ENCODE peak calls at places on chromosomes 6 and 20, in nine cellular contexts. One of them, this sample, is unnamed. For H3K27me3, the result is how much of the 10 kb centered on the place peaks cover.

GRCh38 chr6:37354526-37355384 is 972 bp downstream of the RNF8 start:
- DNase-seq in heart left ventricle: peak
- DNase-seq in BE2C: peak
- DNase-seq in H9: peak
- DNase-seq in neural progenitor cell: peak
- DNase-seq in upper lobe of left lung: peak
- DNase-seq in ascending aorta: no peak
- DNase-seq in PC-3: peak
- DNase-seq in psoas muscle: peak
- DNase-seq in this sample: peak

GRCh38 chr6:105798057-105798456 is 288.1 kb upstream of the PRDM1 start:
- DNase-seq in psoas muscle: no peak
- DNase-seq in H9: no peak
- DNase-seq in upper lobe of left lung: no peak
- DNase-seq in PC-3: no peak
- DNase-seq in neural progenitor cell: no peak
- DNase-seq in BE2C: no peak
- DNase-seq in heart left ventricle: no peak
- DNase-seq in ascending aorta: no peak
- DNase-seq in this sample: no peak

GRCh38 chr6:169812257-169812644 is 60.8 kb downstream of the ERMARD start:
- DNase-seq in BE2C: no peak
- DNase-seq in ascending aorta: no peak
- DNase-seq in heart left ventricle: no peak
- DNase-seq in neural progenitor cell: no peak
- DNase-seq in H9: no peak
- DNase-seq in PC-3: no peak
- DNase-seq in psoas muscle: no peak
- DNase-seq in upper lobe of left lung: no peak
- DNase-seq in this sample: no peak

GRCh38 chr6:10140824-10141223 is 274.1 kb downstream of the TFAP2A start:
- DNase-seq in ascending aorta: no peak
- DNase-seq in upper lobe of left lung: no peak
- DNase-seq in neural progenitor cell: no peak
- DNase-seq in psoas muscle: no peak
- DNase-seq in BE2C: no peak
- DNase-seq in PC-3: peak
- DNase-seq in H9: no peak
- DNase-seq in heart left ventricle: no peak
- DNase-seq in this sample: no peak

GRCh38 chr6:158561247-158561884 is 1.5 kb downstream of the TMEM181 start:
- DNase-seq in BE2C: no peak
- DNase-seq in psoas muscle: no peak
- DNase-seq in ascending aorta: no peak
- DNase-seq in neural progenitor cell: no peak
- DNase-seq in heart left ventricle: no peak
- DNase-seq in upper lobe of left lung: no peak
- DNase-seq in PC-3: no peak
- DNase-seq in H9: no peak
- DNase-seq in this sample: no peak

GRCh38 chr20:25129428-25129827 is 47.5 kb upstream of the VSX1 start:
- DNase-seq in ascending aorta: no peak
- DNase-seq in heart left ventricle: no peak
- DNase-seq in upper lobe of left lung: no peak
- DNase-seq in H9: no peak
- DNase-seq in PC-3: no peak
- DNase-seq in neural progenitor cell: no peak
- DNase-seq in BE2C: no peak
- DNase-seq in psoas muscle: no peak
- DNase-seq in this sample: no peak

GRCh38 chr6:135426833-135427232 is 70.7 kb downstream of the AHI1 start:
- DNase-seq in H9: no peak
- DNase-seq in upper lobe of left lung: no peak
- DNase-seq in ascending aorta: no peak
- DNase-seq in BE2C: no peak
- DNase-seq in heart left ventricle: no peak
- DNase-seq in PC-3: no peak
- DNase-seq in psoas muscle: no peak
- DNase-seq in neural progenitor cell: no peak
- DNase-seq in this sample: no peak

GRCh38 chr6:122726649-122727048 is 52.9 kb upstream of the FABP7 start:
- DNase-seq in ascending aorta: no peak
- DNase-seq in upper lobe of left lung: no peak
- DNase-seq in PC-3: peak
- DNase-seq in neural progenitor cell: peak
- DNase-seq in psoas muscle: no peak
- DNase-seq in heart left ventricle: no peak
- DNase-seq in BE2C: peak
- DNase-seq in H9: peak
- DNase-seq in this sample: no peak

GRCh38 chr6:39251406-39251805 is 22.1 kb upstream of the KCNK5 start:
- DNase-seq in upper lobe of left lung: peak
- DNase-seq in PC-3: peak
- DNase-seq in heart left ventricle: no peak
- DNase-seq in H9: no peak
- DNase-seq in neural progenitor cell: no peak
- DNase-seq in BE2C: no peak
- DNase-seq in psoas muscle: no peak
- DNase-seq in ascending aorta: no peak
- DNase-seq in this sample: no peak

GRCh38 chr6:52504778-52505127 is 72.1 kb downstream of the TRAM2 start:
- DNase-seq in neural progenitor cell: no peak
- DNase-seq in H9: no peak
- DNase-seq in ascending aorta: no peak
- DNase-seq in BE2C: no peak
- DNase-seq in upper lobe of left lung: no peak
- DNase-seq in heart left ventricle: no peak
- DNase-seq in PC-3: no peak
- DNase-seq in psoas muscle: no peak
- DNase-seq in this sample: no peak

GRCh38 chr6:162261598-162261997 is 466.0 kb downstream of the PRKN start:
- DNase-seq in heart left ventricle: no peak
- DNase-seq in H9: no peak
- DNase-seq in PC-3: no peak
- DNase-seq in upper lobe of left lung: no peak
- DNase-seq in psoas muscle: no peak
- DNase-seq in ascending aorta: no peak
- DNase-seq in neural progenitor cell: no peak
- DNase-seq in BE2C: no peak
- DNase-seq in this sample: no peak

GRCh38 chr20:62170536-62170935 is 12.3 kb upstream of the MTG2 start:
- DNase-seq in heart left ventricle: no peak
- DNase-seq in ascending aorta: no peak
- DNase-seq in neural progenitor cell: no peak
- DNase-seq in BE2C: no peak
- DNase-seq in H9: no peak
- DNase-seq in upper lobe of left lung: no peak
- DNase-seq in PC-3: no peak
- DNase-seq in psoas muscle: no peak
- DNase-seq in this sample: no peak

GRCh38 chr6:87152528-87152950 is 2.8 kb upstream of the ZNF292 start:
- DNase-seq in PC-3: no peak
- DNase-seq in neural progenitor cell: peak
- DNase-seq in heart left ventricle: no peak
- DNase-seq in H9: no peak
- DNase-seq in upper lobe of left lung: no peak
- DNase-seq in BE2C: peak
- DNase-seq in psoas muscle: no peak
- DNase-seq in ascending aorta: no peak
- DNase-seq in this sample: no peak

GRCh38 chr6:26554669-26555504 is 16.7 kb downstream of the HMGN4 start:
- DNase-seq in neural progenitor cell: peak
- DNase-seq in upper lobe of left lung: no peak
- DNase-seq in H9: peak
- DNase-seq in BE2C: peak
- DNase-seq in PC-3: peak
- DNase-seq in heart left ventricle: no peak
- DNase-seq in ascending aorta: no peak
- DNase-seq in psoas muscle: peak
- DNase-seq in this sample: peak

GRCh38 chr20:54250691-54251090 is 42.8 kb downstream of the PFDN4 start:
- DNase-seq in psoas muscle: no peak
- DNase-seq in ascending aorta: no peak
- DNase-seq in neural progenitor cell: no peak
- DNase-seq in H9: no peak
- DNase-seq in PC-3: no peak
- DNase-seq in BE2C: no peak
- DNase-seq in heart left ventricle: no peak
- DNase-seq in upper lobe of left lung: no peak
- DNase-seq in this sample: no peak

GRCh38 chr20:54256202-54256601 is 48.3 kb downstream of the PFDN4 start:
- DNase-seq in H9: no peak
- DNase-seq in psoas muscle: no peak
- DNase-seq in BE2C: no peak
- DNase-seq in heart left ventricle: no peak
- DNase-seq in PC-3: no peak
- DNase-seq in neural progenitor cell: no peak
- DNase-seq in upper lobe of left lung: no peak
- DNase-seq in ascending aorta: no peak
- DNase-seq in this sample: no peak

GRCh38 chr20:54254596-54254995 is 46.7 kb downstream of the PFDN4 start:
- DNase-seq in psoas muscle: no peak
- DNase-seq in neural progenitor cell: no peak
- DNase-seq in upper lobe of left lung: no peak
- DNase-seq in heart left ventricle: no peak
- DNase-seq in ascending aorta: no peak
- DNase-seq in H9: no peak
- DNase-seq in BE2C: no peak
- DNase-seq in PC-3: peak
- DNase-seq in this sample: no peak

GRCh38 chr20:54255157-54255556 is 47.3 kb downstream of the PFDN4 start:
- DNase-seq in heart left ventricle: no peak
- DNase-seq in H9: no peak
- DNase-seq in PC-3: no peak
- DNase-seq in BE2C: no peak
- DNase-seq in psoas muscle: no peak
- DNase-seq in ascending aorta: no peak
- DNase-seq in upper lobe of left lung: no peak
- DNase-seq in neural progenitor cell: no peak
- DNase-seq in this sample: no peak

GRCh38 chr20:54251093-54251492 is 43.2 kb downstream of the PFDN4 start:
- DNase-seq in H9: no peak
- DNase-seq in BE2C: no peak
- DNase-seq in PC-3: no peak
- DNase-seq in neural progenitor cell: no peak
- DNase-seq in ascending aorta: no peak
- DNase-seq in psoas muscle: no peak
- DNase-seq in upper lobe of left lung: no peak
- DNase-seq in heart left ventricle: no peak
- DNase-seq in this sample: no peak
- H3K27me3 ChIP-seq in H9: under half
- H3K27me3 ChIP-seq in BE2C: under half
- H3K27me3 ChIP-seq in PC-3: under half
- H3K27me3 ChIP-seq in neural progenitor cell: under half
- H3K27me3 ChIP-seq in ascending aorta: under half
- H3K27me3 ChIP-seq in psoas muscle: under half
- H3K27me3 ChIP-seq in upper lobe of left lung: under half
- H3K27me3 ChIP-seq in heart left ventricle: under half
- H3K27me3 ChIP-seq in this sample: under half

GRCh38 chr6:166772518-166772917 is 145.5 kb upstream of the RPS6KA2 start:
- DNase-seq in neural progenitor cell: no peak
- DNase-seq in psoas muscle: no peak
- DNase-seq in ascending aorta: no peak
- DNase-seq in BE2C: no peak
- DNase-seq in heart left ventricle: no peak
- DNase-seq in PC-3: peak
- DNase-seq in H9: peak
- DNase-seq in upper lobe of left lung: no peak
- DNase-seq in this sample: no peak
- TF ChIP-seq CTCF in neural progenitor cell: peak
- TF ChIP-seq CTCF in psoas muscle: no peak
- TF ChIP-seq CTCF in ascending aorta: no peak
- TF ChIP-seq CTCF in BE2C: peak
- TF ChIP-seq CTCF in heart left ventricle: no peak
- TF ChIP-seq CTCF in PC-3: peak
- TF ChIP-seq CTCF in H9: peak
- TF ChIP-seq CTCF in upper lobe of left lung: no peak
- TF ChIP-seq CTCF in this sample: no peak

DNA sequence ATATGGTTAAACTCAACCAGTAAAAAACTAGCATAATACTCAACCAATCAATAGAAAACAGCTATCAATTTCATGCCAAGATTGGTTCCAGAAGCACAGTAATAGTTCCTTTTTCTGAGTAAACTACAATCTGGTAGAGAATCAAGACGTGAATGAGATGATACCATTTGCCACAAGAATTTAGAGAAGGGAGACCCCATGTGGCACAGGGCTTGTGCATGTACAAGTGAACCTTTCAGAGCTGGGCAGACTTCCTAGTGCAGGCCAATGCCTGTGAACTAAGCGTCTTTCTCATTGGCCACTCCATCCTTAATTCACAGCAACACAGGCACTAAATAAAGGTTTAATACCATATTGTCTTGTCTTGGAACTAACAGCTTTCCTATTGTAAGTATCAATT is 213.5 kb downstream of the RFPL4B start:
- DNase-seq in upper lobe of left lung: no peak
- DNase-seq in psoas muscle: no peak
- DNase-seq in heart left ventricle: no peak
- DNase-seq in ascending aorta: no peak
- DNase-seq in H9: no peak
- DNase-seq in BE2C: peak
- DNase-seq in PC-3: peak
- DNase-seq in neural progenitor cell: peak
- DNase-seq in this sample: peak
- H3K27me3 ChIP-seq in upper lobe of left lung: under half
- H3K27me3 ChIP-seq in psoas muscle: under half
- H3K27me3 ChIP-seq in heart left ventricle: under half
- H3K27me3 ChIP-seq in ascending aorta: under half
- H3K27me3 ChIP-seq in H9: under half
- H3K27me3 ChIP-seq in BE2C: under half
- H3K27me3 ChIP-seq in PC-3: under half
- H3K27me3 ChIP-seq in neural progenitor cell: under half
- H3K27me3 ChIP-seq in this sample: under half

DNA sequence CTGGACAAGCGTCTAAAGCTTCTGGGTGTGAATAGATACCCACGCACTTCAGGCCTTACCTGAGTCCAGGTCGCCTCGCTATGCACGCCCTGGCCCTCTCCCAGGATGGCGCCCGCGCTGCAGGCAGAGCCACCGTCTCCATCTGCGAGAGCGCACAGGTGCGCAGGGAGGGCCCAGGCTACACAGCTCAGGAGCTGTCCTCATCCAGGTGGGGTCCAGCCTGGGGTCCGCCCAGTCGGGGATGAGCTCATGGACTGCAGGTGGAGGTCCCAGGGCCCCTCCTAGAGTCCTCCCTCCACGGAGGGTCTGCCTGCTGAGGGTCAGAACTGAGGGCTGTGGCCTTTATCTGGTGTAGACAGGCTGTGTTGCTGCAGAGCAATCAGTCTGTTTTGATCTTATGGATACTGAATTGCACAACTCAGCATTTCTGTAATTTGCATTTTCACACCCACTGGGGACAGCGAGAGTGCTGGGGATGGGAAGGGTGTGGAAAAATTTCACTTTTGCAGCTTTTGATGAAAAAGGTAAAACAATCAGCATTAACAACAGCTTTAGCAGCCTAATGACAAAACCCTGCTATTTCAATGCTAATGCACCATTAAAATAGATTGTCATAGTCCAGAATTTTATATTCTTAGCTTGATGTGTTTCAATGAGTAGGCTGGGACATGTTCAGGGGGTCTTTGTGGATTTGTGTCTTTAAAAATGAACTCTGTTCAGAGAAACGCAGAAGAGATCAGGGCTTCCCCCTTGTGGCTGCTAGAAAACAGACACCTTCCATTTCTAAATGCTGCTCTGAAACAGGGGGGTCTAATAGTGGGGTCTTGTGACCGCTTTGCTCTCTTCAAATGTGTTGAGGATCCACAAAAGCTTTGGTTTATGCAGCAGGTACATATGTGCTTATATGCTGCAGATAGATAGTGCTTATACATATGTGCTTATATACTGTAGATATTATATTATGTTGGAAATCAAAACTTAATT is 77.8 kb upstream of the PHACTR3 start:
- DNase-seq in ascending aorta: no peak
- DNase-seq in heart left ventricle: no peak
- DNase-seq in PC-3: peak
- DNase-seq in BE2C: no peak
- DNase-seq in H9: peak
- DNase-seq in neural progenitor cell: peak
- DNase-seq in psoas muscle: no peak
- DNase-seq in upper lobe of left lung: no peak
- DNase-seq in this sample: peak
- TF ChIP-seq CTCF in ascending aorta: no peak
- TF ChIP-seq CTCF in heart left ventricle: no peak
- TF ChIP-seq CTCF in PC-3: peak
- TF ChIP-seq CTCF in BE2C: peak
- TF ChIP-seq CTCF in H9: peak
- TF ChIP-seq CTCF in neural progenitor cell: peak
- TF ChIP-seq CTCF in psoas muscle: no peak
- TF ChIP-seq CTCF in upper lobe of left lung: no peak
- TF ChIP-seq CTCF in this sample: peak